ENCODE peak calls at places on chromosomes 16 and 17, in seven cellular contexts. One of them, this sample, is unnamed.

GRCh38 chr16:66324785-66325184 is 41.7 kb upstream of the CDH5 start:
- DNase-seq in tibial artery: no peak
- DNase-seq in fibroblast of lung: peak
- DNase-seq in Panc1: no peak
- DNase-seq in OCI-LY7: peak
- DNase-seq in psoas muscle: no peak
- DNase-seq in kidney: peak
- DNase-seq in this sample: peak

GRCh38 chr17:57604771-57605733 is 140.0 kb downstream of the CCDC182 start:
- DNase-seq in tibial artery: no peak
- DNase-seq in fibroblast of lung: peak
- DNase-seq in Panc1: no peak
- DNase-seq in OCI-LY7: peak
- DNase-seq in psoas muscle: peak
- DNase-seq in kidney: peak
- DNase-seq in this sample: peak

GRCh38 chr17:32286518-32286900 is 20.9 kb downstream of the RHBDL3 start:
- DNase-seq in tibial artery: no peak
- DNase-seq in fibroblast of lung: peak
- DNase-seq in Panc1: no peak
- DNase-seq in OCI-LY7: no peak
- DNase-seq in psoas muscle: no peak
- DNase-seq in kidney: no peak
- DNase-seq in this sample: peak

GRCh38 chr16:87652386-87652785 is 50.1 kb downstream of the JPH3 start:
- DNase-seq in tibial artery: no peak
- DNase-seq in fibroblast of lung: no peak
- DNase-seq in Panc1: no peak
- DNase-seq in OCI-LY7: no peak
- DNase-seq in psoas muscle: no peak
- DNase-seq in kidney: no peak
- DNase-seq in this sample: no peak

GRCh38 chr16:11692651-11693050 is 24.4 kb downstream of the SNN start:
- DNase-seq in tibial artery: no peak
- DNase-seq in fibroblast of lung: no peak
- DNase-seq in Panc1: no peak
- DNase-seq in OCI-LY7: no peak
- DNase-seq in psoas muscle: no peak
- DNase-seq in kidney: no peak
- DNase-seq in this sample: no peak

GRCh38 chr16:67803894-67804293 is 2.5 kb downstream of the RANBP10 start:
- DNase-seq in tibial artery: no peak
- DNase-seq in fibroblast of lung: no peak
- DNase-seq in Panc1: no peak
- DNase-seq in OCI-LY7: peak
- DNase-seq in psoas muscle: no peak
- DNase-seq in kidney: no peak
- DNase-seq in this sample: no peak

GRCh38 chr16:53859995-53860540 is 156.1 kb downstream of the FTO start:
- DNase-seq in tibial artery: no peak
- DNase-seq in fibroblast of lung: no peak
- DNase-seq in Panc1: no peak
- DNase-seq in OCI-LY7: no peak
- DNase-seq in psoas muscle: no peak
- DNase-seq in kidney: no peak
- DNase-seq in this sample: no peak

GRCh38 chr16:19135896-19136438 is 22.2 kb downstream of the ITPRIPL2 start:
- DNase-seq in tibial artery: no peak
- DNase-seq in fibroblast of lung: no peak
- DNase-seq in Panc1: no peak
- DNase-seq in OCI-LY7: no peak
- DNase-seq in psoas muscle: peak
- DNase-seq in kidney: no peak
- DNase-seq in this sample: peak

GRCh38 chr16:60206511-60206910 is 1472.4 kb upstream of the GOT2 start:
- DNase-seq in tibial artery: no peak
- DNase-seq in fibroblast of lung: no peak
- DNase-seq in Panc1: no peak
- DNase-seq in OCI-LY7: no peak
- DNase-seq in psoas muscle: no peak
- DNase-seq in kidney: no peak
- DNase-seq in this sample: no peak

GRCh38 chr17:58232707-58233156 is 5.7 kb upstream of the LPO start:
- DNase-seq in tibial artery: no peak
- DNase-seq in fibroblast of lung: peak
- DNase-seq in Panc1: no peak
- DNase-seq in OCI-LY7: no peak
- DNase-seq in psoas muscle: no peak
- DNase-seq in kidney: no peak
- DNase-seq in this sample: peak

GRCh38 chr17:44315760-44316731 is 7.6 kb downstream of the RUNDC3A start:
- DNase-seq in tibial artery: no peak
- DNase-seq in fibroblast of lung: no peak
- DNase-seq in Panc1: no peak
- DNase-seq in OCI-LY7: no peak
- DNase-seq in psoas muscle: no peak
- DNase-seq in kidney: no peak
- DNase-seq in this sample: no peak

GRCh38 chr17:74810699-74811485 is 34.7 kb upstream of the NAT9 start:
- DNase-seq in tibial artery: no peak
- DNase-seq in fibroblast of lung: no peak
- DNase-seq in Panc1: no peak
- DNase-seq in OCI-LY7: no peak
- DNase-seq in psoas muscle: no peak
- DNase-seq in kidney: no peak
- DNase-seq in this sample: no peak

GRCh38 chr16:25996052-25996451 is 304.3 kb downstream of the HS3ST4 start:
- DNase-seq in tibial artery: no peak
- DNase-seq in fibroblast of lung: no peak
- DNase-seq in Panc1: no peak
- DNase-seq in OCI-LY7: peak
- DNase-seq in psoas muscle: no peak
- DNase-seq in kidney: no peak
- DNase-seq in this sample: no peak

GRCh38 chr16:77946834-77947233 is 75.5 kb upstream of the CLEC3A start:
- DNase-seq in tibial artery: no peak
- DNase-seq in fibroblast of lung: peak
- DNase-seq in Panc1: no peak
- DNase-seq in OCI-LY7: no peak
- DNase-seq in psoas muscle: no peak
- DNase-seq in kidney: no peak
- DNase-seq in this sample: no peak

GRCh38 chr16:77955127-77955526 is 67.2 kb upstream of the CLEC3A start:
- DNase-seq in tibial artery: no peak
- DNase-seq in fibroblast of lung: no peak
- DNase-seq in Panc1: no peak
- DNase-seq in OCI-LY7: no peak
- DNase-seq in psoas muscle: no peak
- DNase-seq in kidney: no peak
- DNase-seq in this sample: no peak

GRCh38 chr16:77956231-77956630 is 66.1 kb upstream of the CLEC3A start:
- DNase-seq in tibial artery: no peak
- DNase-seq in fibroblast of lung: no peak
- DNase-seq in Panc1: no peak
- DNase-seq in OCI-LY7: no peak
- DNase-seq in psoas muscle: no peak
- DNase-seq in kidney: no peak
- DNase-seq in this sample: no peak

GRCh38 chr16:77949445-77949844 is 72.9 kb upstream of the CLEC3A start:
- DNase-seq in tibial artery: no peak
- DNase-seq in fibroblast of lung: no peak
- DNase-seq in Panc1: no peak
- DNase-seq in OCI-LY7: no peak
- DNase-seq in psoas muscle: no peak
- DNase-seq in kidney: no peak
- DNase-seq in this sample: no peak

DNA sequence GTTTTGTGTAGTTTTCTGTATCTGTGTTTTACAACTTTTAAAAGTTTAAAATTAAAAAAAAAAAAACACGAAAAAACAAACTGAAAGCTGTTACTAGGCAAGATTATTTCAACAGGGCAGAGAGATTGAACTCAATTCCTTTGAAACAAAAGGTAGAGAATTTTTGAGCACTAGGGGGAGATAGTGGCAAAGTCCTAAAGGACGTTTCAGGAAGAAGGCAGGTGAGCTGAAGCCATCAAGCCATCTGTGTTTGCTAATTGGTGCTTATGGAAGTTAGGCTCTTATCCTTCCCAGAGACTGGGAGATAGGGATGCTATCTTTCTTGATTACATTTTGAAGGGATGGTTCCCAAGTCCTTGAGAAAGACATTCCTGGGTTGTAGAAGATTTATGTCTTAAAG is 70.6 kb upstream of the CLEC3A start:
- DNase-seq in tibial artery: no peak
- DNase-seq in fibroblast of lung: no peak
- DNase-seq in Panc1: peak
- DNase-seq in OCI-LY7: peak
- DNase-seq in psoas muscle: no peak
- DNase-seq in kidney: no peak
- DNase-seq in this sample: peak
- TF ChIP-seq CTCF in tibial artery: no peak
- TF ChIP-seq CTCF in fibroblast of lung: no peak
- TF ChIP-seq CTCF in Panc1: peak
- TF ChIP-seq CTCF in OCI-LY7: peak
- TF ChIP-seq CTCF in psoas muscle: peak
- TF ChIP-seq CTCF in kidney: peak
- TF ChIP-seq CTCF in this sample: peak

DNA sequence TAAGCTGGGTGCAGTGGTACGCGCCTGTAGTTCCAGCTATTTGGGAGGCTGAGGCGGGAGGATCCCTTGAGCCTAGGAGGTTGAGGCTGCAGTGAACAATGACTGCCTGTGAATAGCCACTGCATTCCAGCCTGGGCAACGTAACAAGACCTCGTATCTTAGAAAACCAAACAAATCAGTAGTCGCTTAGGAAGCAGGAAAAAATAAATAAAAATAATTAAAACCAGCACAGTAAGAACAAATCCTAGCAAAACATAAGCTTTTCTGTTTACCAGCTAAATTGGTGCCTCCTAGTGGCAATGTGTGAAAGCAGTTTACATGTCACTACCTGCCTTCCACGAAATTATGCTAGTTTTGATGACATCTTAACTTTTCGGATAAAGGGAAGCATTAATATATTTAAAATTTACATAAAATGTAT is 1.3 kb downstream of the ARMC5 start:
- DNase-seq in tibial artery: no peak
- DNase-seq in fibroblast of lung: peak
- DNase-seq in Panc1: no peak
- DNase-seq in OCI-LY7: peak
- DNase-seq in psoas muscle: peak
- DNase-seq in kidney: peak
- DNase-seq in this sample: peak
- H3K4me3 ChIP-seq in tibial artery: peak
- H3K4me3 ChIP-seq in fibroblast of lung: peak
- H3K4me3 ChIP-seq in Panc1: peak
- H3K4me3 ChIP-seq in OCI-LY7: peak
- H3K4me3 ChIP-seq in psoas muscle: peak
- H3K4me3 ChIP-seq in kidney: peak
- H3K4me3 ChIP-seq in this sample: peak

DNA sequence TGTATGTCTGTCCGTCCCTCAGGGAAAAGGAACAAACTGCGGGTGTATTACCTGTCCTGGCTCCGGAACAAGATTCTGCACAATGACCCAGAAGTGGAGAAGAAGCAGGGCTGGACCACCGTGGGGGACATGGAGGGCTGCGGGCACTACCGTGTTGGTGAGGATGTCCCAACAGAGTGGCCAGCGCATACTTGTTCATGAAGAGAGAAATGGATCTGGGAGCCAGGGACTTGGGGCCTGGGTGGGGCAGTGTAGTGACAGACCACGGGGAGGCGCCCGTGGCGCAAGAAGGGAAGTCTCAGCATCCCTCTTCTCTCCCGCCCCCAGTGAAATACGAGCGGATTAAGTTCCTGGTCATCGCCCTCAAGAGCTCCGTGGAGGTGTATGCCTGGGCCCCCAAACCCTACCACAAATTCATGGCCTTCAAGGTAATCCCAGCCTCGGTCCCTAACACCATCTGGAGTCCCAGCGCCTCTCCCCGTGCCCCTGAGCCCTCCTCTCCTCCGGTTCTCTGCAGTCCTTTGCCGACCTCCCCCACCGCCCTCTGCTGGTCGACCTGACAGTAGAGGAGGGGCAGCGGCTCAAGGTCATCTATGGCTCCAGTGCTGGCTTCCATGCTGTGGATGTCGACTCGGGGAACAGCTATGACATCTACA is 3.5 kb upstream of the C17orf107 start:
- DNase-seq in tibial artery: no peak
- DNase-seq in fibroblast of lung: no peak
- DNase-seq in Panc1: no peak
- DNase-seq in OCI-LY7: no peak
- DNase-seq in psoas muscle: peak
- DNase-seq in kidney: no peak
- DNase-seq in this sample: no peak
- TF ChIP-seq CTCF in tibial artery: no peak
- TF ChIP-seq CTCF in fibroblast of lung: no peak
- TF ChIP-seq CTCF in Panc1: peak
- TF ChIP-seq CTCF in OCI-LY7: peak
- TF ChIP-seq CTCF in psoas muscle: no peak
- TF ChIP-seq CTCF in kidney: no peak
- TF ChIP-seq CTCF in this sample: peak

GRCh38 chr17:65925606-65926307 is 266.2 kb downstream of the CEP112 start:
- DNase-seq in tibial artery: no peak
- DNase-seq in fibroblast of lung: peak
- DNase-seq in Panc1: no peak
- DNase-seq in OCI-LY7: no peak
- DNase-seq in psoas muscle: no peak
- DNase-seq in kidney: no peak
- DNase-seq in this sample: no peak
- H3K4me3 ChIP-seq in tibial artery: peak
- H3K4me3 ChIP-seq in fibroblast of lung: no peak
- H3K4me3 ChIP-seq in Panc1: no peak
- H3K4me3 ChIP-seq in OCI-LY7: no peak
- H3K4me3 ChIP-seq in psoas muscle: no peak
- H3K4me3 ChIP-seq in kidney: no peak
- H3K4me3 ChIP-seq in this sample: no peak

This sample was measured in choroid plexus epithelial cell.